ENCODE peak calls at places on chromosomes 13 and 19, in five cellular contexts. F is left cardiac atrium; Y is activated T-cell treated with anti-CD3 and anti-CD28 coated beads for 1 hour; B is activated CD8-positive, alpha-beta memory T cell treated with anti-CD3 and anti-CD28 coated beads for 1 hour; C is DMS153. Z is an unnamed sample.

GRCh38 chr13:88217372-88217771 is 546.2 kb downstream of the SLITRK5 start:
- DNase-seq in F (no peak), Y (no peak), B (no peak), C (no peak), Z (no peak)

GRCh38 chr13:20664304-20664703 is 39.2 kb upstream of the IL17D start:
- DNase-seq in F (no peak), Y (no peak), B (no peak), C (no peak), Z (no peak)

GRCh38 chr19:5623397-5624153 is 692 bp downstream of the SAFB start:
- DNase-seq in F (peak), Y (no peak), B (no peak), C (no peak), Z (peak)

GRCh38 chr19:44588753-44589112 is 24.6 kb upstream of the IGSF23 start:
- DNase-seq in F (no peak), Y (no peak), B (no peak), C (no peak), Z (no peak)

GRCh38 chr13:82822935-82823334 is 1059.3 kb downstream of the SLITRK1 start:
- DNase-seq in F (no peak), Y (no peak), B (no peak), C (no peak), Z (no peak)

GRCh38 chr13:102395939-102396338 is 5.9 kb downstream of the FGF14 start:
- DNase-seq in F (no peak), Y (no peak), B (no peak), C (no peak), Z (no peak)

GRCh38 chr19:15025237-15025636 is 24.0 kb upstream of the CASP14 start:
- DNase-seq in F (no peak), Y (no peak), B (no peak), C (no peak), Z (no peak)

GRCh38 chr13:77545626-77546412 is 10.3 kb downstream of the SCEL start:
- DNase-seq in F (no peak), Y (no peak), B (no peak), C (no peak), Z (no peak)

GRCh38 chr19:44003461-44004134 is 841 bp downstream of the ZNF230 start:
- DNase-seq in F (no peak), Y (no peak), B (no peak), C (no peak), Z (no peak)

GRCh38 chr19:43551399-43552197 is 18.6 kb downstream of the ZNF575 start:
- DNase-seq in F (no peak), Y (no peak), B (no peak), C (no peak), Z (no peak)

GRCh38 chr13:101341464-101341863 is 74.8 kb downstream of the NALCN start:
- DNase-seq in F (no peak), Y (no peak), B (no peak), C (no peak), Z (no peak)

GRCh38 chr13:30186644-30187431 is 120.5 kb downstream of the KATNAL1 start:
- DNase-seq in F (no peak), Y (no peak), B (no peak), C (peak), Z (no peak)

GRCh38 chr19:42397315-42398166 is 7.4 kb upstream of the CNFN start:
- DNase-seq in F (no peak), Y (no peak), B (no peak), C (no peak), Z (no peak)

GRCh38 chr13:21696865-21697448 is 26.1 kb downstream of the FGF9 start:
- DNase-seq in F (no peak), Y (no peak), B (no peak), C (no peak), Z (no peak)

GRCh38 chr13:85379433-85379832 is 419.8 kb downstream of the SLITRK6 start:
- DNase-seq in F (no peak), Y (no peak), B (no peak), C (no peak), Z (no peak)

GRCh38 chr13:22561581-22561980 is 619.2 kb upstream of the SGCG start:
- DNase-seq in F (no peak), Y (no peak), B (no peak), C (no peak), Z (no peak)

GRCh38 chr19:53977991-53978731 is 13.3 kb upstream of the CACNG6 start:
- DNase-seq in F (peak), Y (no peak), B (no peak), C (no peak), Z (no peak)

GRCh38 chr19:5738423-5738822 is 18.0 kb downstream of the CATSPERD start:
- DNase-seq in F (no peak), Y (no peak), B (no peak), C (no peak), Z (no peak)

Z was measured in effector memory CD8-positive, alpha-beta T cell.